ENCODE peak calls at places on chromosomes 4 and X, in ten cellular contexts. A is lower lobe of right lung, T is CD14-positive monocyte, H is endothelial cell, X is PC-3, S is lower leg skin, Y is GM06990, V is fibroblast of villous mesenchyme, W is type B pancreatic cell, B is brain microvascular endothelial cell. I is an unnamed sample.

GRCh38 chr4:28481565-28481964 is 1620.9 kb downstream of the STIM2 start:
- DNase-seq in A (no peak), T (no peak), H (no peak), X (peak; percentile 71), S (no peak), Y (no peak), V (no peak), W (no peak), B (no peak), I (no peak)

GRCh38 chr4:38416450-38417014 is 247.5 kb upstream of the KLF3 start:
- DNase-seq in A (no peak), T (no peak), H (no peak), X (no peak), S (no peak), Y (no peak), V (no peak), W (no peak), B (no peak), I (no peak)

GRCh38 chr4:78938474-78938867 is 767 bp downstream of the PAQR3 start:
- DNase-seq in A (no peak), T (no peak), H (no peak), X (no peak), S (no peak), Y (no peak), V (no peak), W (no peak), B (no peak), I (no peak)

GRCh38 chrX:22481436-22481835 is 208.7 kb downstream of the CBLL2 start:
- DNase-seq in A (no peak), T (no peak), H (no peak), X (no peak), S (no peak), Y (no peak), V (no peak), W (no peak), B (no peak), I (no peak)

GRCh38 chr4:148364525-148364924 is 77.7 kb downstream of the NR3C2 start:
- DNase-seq in A (no peak), T (no peak), H (no peak), X (no peak), S (no peak), Y (no peak), V (no peak), W (no peak), B (no peak), I (no peak)

GRCh38 chr4:182801626-182802025 is 115.6 kb downstream of the DCTD start:
- DNase-seq in A (no peak), T (no peak), H (no peak), X (no peak), S (no peak), Y (no peak), V (no peak), W (no peak), B (no peak), I (no peak)

GRCh38 chr4:77110707-77111106 is 34.9 kb upstream of the CCNI start:
- DNase-seq in A (no peak), T (no peak), H (no peak), X (no peak), S (no peak), Y (no peak), V (no peak), W (no peak), B (no peak), I (no peak)

GRCh38 chr4:73895201-73896177 is 26.3 kb downstream of the CXCL1 start:
- DNase-seq in A (no peak), T (no peak), H (no peak), X (peak; percentile 67), S (no peak), Y (no peak), V (no peak), W (no peak), B (peak; percentile 59), I (no peak)

GRCh38 chrX:14039344-14039743 is 9.7 kb upstream of the GEMIN8 start:
- DNase-seq in A (no peak), T (peak; percentile 53), H (peak; percentile 34), X (peak; percentile 76), S (peak; percentile 28), Y (no peak), V (peak; percentile 45), W (no peak), B (peak; percentile 53), I (no peak)

GRCh38 chrX:139642241-139642927 is 65.6 kb downstream of the MCF2 start:
- DNase-seq in A (no peak), T (no peak), H (no peak), X (no peak), S (no peak), Y (no peak), V (peak; percentile 0), W (no peak), B (no peak), I (peak; percentile 10)

DNA sequence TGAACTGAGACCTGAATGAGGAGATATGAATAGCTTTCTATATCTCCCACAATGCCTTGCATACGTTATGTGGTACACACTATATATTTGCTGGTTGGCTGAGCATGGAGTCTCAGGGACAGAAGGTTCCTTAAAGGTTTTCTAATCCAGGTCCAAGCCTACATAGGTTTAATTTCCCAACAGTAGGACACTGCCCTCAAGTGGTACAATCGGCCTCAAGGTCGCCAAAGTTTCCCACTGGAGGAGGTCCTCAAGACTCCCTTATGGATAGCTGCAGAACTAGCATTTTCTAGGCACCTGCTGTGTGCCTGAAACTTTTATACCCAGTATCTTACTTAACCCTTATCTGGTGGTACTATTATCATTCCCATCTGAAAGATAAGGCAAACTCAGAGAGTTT is 21.0 kb upstream of the EFNB1 start:
- DNase-seq in A (no peak), T (no peak), H (peak; percentile 38), X (peak; percentile 59), S (no peak), Y (no peak), V (peak; percentile 19), W (no peak), B (no peak), I (no peak)
- TF ChIP-seq CTCF in A (peak; percentile 44), T (peak; percentile 14), H (peak; percentile 28), X (peak; percentile 60), S (no peak), Y (peak; percentile 15), V (peak; percentile 35), W (peak; percentile 57), B (peak; percentile 45), I (no peak)

GRCh38 chrX:24241822-24242648 is 71.8 kb downstream of the SUPT20HL2 start:
- DNase-seq in A (no peak), T (no peak), H (no peak), X (peak; percentile 49), S (no peak), Y (no peak), V (peak; percentile 47), W (no peak), B (peak; percentile 24), I (no peak)
- TF ChIP-seq CTCF in A (peak; percentile 33), T (no peak), H (no peak), X (peak; percentile 61), S (no peak), Y (peak; percentile 48), V (peak; percentile 45), W (peak; percentile 73), B (peak; percentile 58), I (peak; percentile 33)

GRCh38 chrX:47566841-47567240 is 5.8 kb downstream of the ARAF start:
- DNase-seq in A (no peak), T (no peak), H (no peak), X (no peak), S (no peak), Y (no peak), V (no peak), W (no peak), B (no peak), I (no peak)

GRCh38 chrX:47563801-47564315 is 2.9 kb downstream of the ARAF start:
- DNase-seq in A (no peak), T (no peak), H (no peak), X (peak; percentile 51), S (no peak), Y (no peak), V (peak; percentile 86), W (no peak), B (peak; percentile 78), I (no peak)

GRCh38 chrX:47562615-47563243 is 1.7 kb downstream of the ARAF start:
- DNase-seq in A (no peak), T (no peak), H (peak; percentile 28), X (peak; percentile 36), S (no peak), Y (no peak), V (peak; percentile 50), W (no peak), B (no peak), I (no peak)

GRCh38 chrX:47561653-47562151 is 697 bp downstream of the ARAF start:
- DNase-seq in A (no peak), T (no peak), H (no peak), X (no peak), S (no peak), Y (no peak), V (no peak), W (no peak), B (no peak), I (no peak)

DNA sequence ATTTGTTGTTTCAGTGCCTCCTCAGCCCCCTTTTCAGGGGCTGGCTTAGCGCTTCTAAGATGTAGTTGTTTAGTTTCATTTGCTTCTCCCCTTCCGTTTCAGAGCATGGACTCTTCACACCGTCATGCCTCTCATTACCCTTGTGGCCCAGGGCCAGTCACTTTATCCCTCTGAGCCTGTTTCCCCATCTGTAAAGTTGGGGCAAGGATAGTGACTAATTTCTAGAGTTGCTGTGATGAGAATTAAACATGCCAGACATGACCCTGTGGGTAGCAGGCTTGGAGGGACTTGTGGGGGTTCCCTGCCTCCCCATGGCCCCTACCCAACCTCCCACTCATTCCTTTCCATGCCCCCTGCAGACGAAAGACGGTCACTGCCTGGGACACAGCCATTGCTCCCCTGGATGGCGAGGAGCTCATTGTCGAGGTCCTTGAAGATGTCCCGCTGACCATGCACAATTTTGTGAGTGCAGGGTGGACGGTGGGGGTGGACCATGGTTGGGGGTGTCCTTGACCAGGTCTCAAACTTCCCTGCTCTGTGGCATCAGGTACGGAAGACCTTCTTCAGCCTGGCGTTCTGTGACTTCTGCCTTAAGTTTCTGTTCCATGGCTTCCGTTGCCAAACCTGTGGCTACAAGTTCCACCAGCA is 3.6 kb downstream of the ARAF start:
- DNase-seq in A (no peak), T (no peak), H (no peak), X (no peak), S (no peak), Y (no peak), V (no peak), W (no peak), B (no peak), I (no peak)
- TF ChIP-seq CTCF in A (no peak), T (no peak), H (no peak), X (no peak), S (no peak), Y (peak; percentile 21), V (no peak), W (no peak), B (peak; percentile 9), I (no peak)

DNA sequence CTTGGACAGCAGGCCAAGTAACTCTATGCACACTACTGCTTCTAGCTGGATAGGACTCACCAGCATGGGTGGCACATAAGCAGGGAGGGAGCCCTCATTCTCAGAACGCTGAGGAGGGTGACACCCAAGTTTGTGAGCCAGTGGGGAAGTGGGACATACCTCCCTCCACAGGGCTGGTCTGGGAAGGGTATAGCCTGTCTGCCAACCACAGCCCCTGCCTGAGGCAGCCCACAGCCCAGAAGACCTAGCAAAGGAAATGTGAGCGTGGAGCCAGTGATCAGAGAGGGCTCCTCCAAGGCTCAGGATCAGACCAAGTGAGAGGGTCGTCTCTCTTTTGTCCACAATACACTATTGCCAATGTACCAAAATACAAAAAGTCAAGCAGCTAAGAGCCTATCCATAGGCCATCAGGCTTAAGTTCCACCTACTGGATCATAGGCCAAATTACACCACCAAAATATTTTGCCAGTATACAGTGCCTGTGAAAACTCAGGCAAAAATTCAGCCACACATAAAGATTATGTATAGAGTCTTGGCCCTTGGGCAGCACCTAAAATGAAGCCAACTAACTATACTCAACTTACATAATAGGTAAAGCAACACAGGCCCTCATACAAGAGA is 1203.1 kb downstream of the PCDH18 start:
- DNase-seq in A (no peak), T (no peak), H (no peak), X (peak; percentile 20), S (no peak), Y (no peak), V (no peak), W (no peak), B (peak; percentile 4), I (no peak)
- TF ChIP-seq CTCF in A (no peak), T (no peak), H (peak; percentile 53), X (peak; percentile 50), S (no peak), Y (no peak), V (no peak), W (peak; percentile 47), B (peak; percentile 47), I (no peak)